ENCODE peak calls at places on chromosomes 11 and 22, in eight cellular contexts. M is IMR-90; A is GM13977; Y is tibial nerve; X is activated CD4-positive, alpha-beta T cell treated with anti-CD3 and anti-CD28 coated beads, Interleukin-2, amount 50 U/mL, for 24 hours; G is activated T-cell treated with anti-CD3 and anti-CD28 coated beads, Interleukin-2, amount 50 U/mL, for 4 hours; T is neural crest cell; B is Calu3. S is an unnamed sample.

GRCh38 chr11:105799263-105799662 is 189.4 kb downstream of the GRIA4 start:
- DNase-seq in A (no peak), T (no peak), B (no peak), M (no peak), G (no peak), Y (no peak), X (no peak), S (no peak)

GRCh38 chr11:68342459-68343158 is 30.2 kb downstream of the LRP5 start:
- DNase-seq in T (no peak), Y (no peak), M (no peak), A (no peak), G (no peak), X (no peak), B (peak), S (no peak)

GRCh38 chr11:64447717-64448598 is 89.0 kb downstream of the RPS6KA4 start:
- DNase-seq in G (no peak), B (no peak), T (no peak), Y (peak), X (no peak), A (peak), M (peak), S (no peak)

GRCh38 chr11:36023922-36024321 is 80.1 kb downstream of the LDLRAD3 start:
- DNase-seq in X (no peak), B (no peak), M (peak), T (no peak), Y (no peak), A (no peak), G (no peak), S (no peak)

GRCh38 chr11:106694501-106694900 is 323.8 kb downstream of the GUCY1A2 start:
- DNase-seq in A (no peak), T (no peak), Y (no peak), X (no peak), G (no peak), M (no peak), B (no peak), S (no peak)

GRCh38 chr22:38346506-38346905 is 29.3 kb upstream of the CSNK1E start:
- DNase-seq in X (no peak), M (no peak), T (no peak), Y (no peak), B (no peak), G (no peak), A (no peak), S (peak)

GRCh38 chr22:36928181-36928580 is 14.8 kb downstream of the CSF2RB start:
- DNase-seq in G (no peak), X (no peak), Y (no peak), T (no peak), M (no peak), B (no peak), A (no peak), S (no peak)

GRCh38 chr11:117771197-117771596 is 25.8 kb downstream of the DSCAML1 start:
- DNase-seq in A (no peak), G (no peak), T (no peak), X (no peak), Y (no peak), M (no peak), B (no peak), S (no peak)

GRCh38 chr11:31445621-31446020 is 63.8 kb downstream of the IMMP1L start:
- DNase-seq in T (no peak), Y (no peak), G (no peak), B (no peak), M (no peak), X (no peak), A (no peak), S (no peak)

GRCh38 chr22:35539910-35540599 is 576 bp upstream of the RASD2 start:
- DNase-seq in A (peak), G (peak), M (peak), B (peak), X (peak), Y (no peak), T (peak), S (no peak)

GRCh38 chr11:19674831-19675230 is 37.8 kb upstream of the NAV2 start:
- DNase-seq in M (no peak), T (no peak), B (no peak), A (no peak), X (no peak), Y (no peak), G (no peak), S (no peak)

GRCh38 chr22:40524392-40525249 is 111.9 kb downstream of the MRTFA start:
- DNase-seq in M (peak), B (no peak), G (no peak), X (no peak), A (no peak), T (no peak), Y (no peak), S (no peak)

GRCh38 chr11:123577081-123577598 is 77.3 kb downstream of the SCN3B start:
- DNase-seq in A (peak), X (peak), G (peak), T (peak), B (peak), Y (peak), M (peak), S (no peak)

GRCh38 chr11:23078289-23078971 is 218.2 kb upstream of the CCDC179 start:
- DNase-seq in X (no peak), M (peak), Y (no peak), A (no peak), T (no peak), G (no peak), B (no peak), S (no peak)

GRCh38 chr11:118060879-118061278 is 16.0 kb upstream of the TMPRSS4 start:
- DNase-seq in M (no peak), T (no peak), X (no peak), G (no peak), B (no peak), A (no peak), Y (peak), S (peak)

S was measured in suprapubic skin.